ENCODE peak calls at places on chromosomes 6 and 20, in five cellular contexts. H, R, P, N and S are unnamed samples.

GRCh38 chr6:44388876-44389275 is 1.4 kb downstream of the CDC5L start:
- DNase-seq in H (no peak), R (no peak), P (no peak), N (no peak), S (no peak)

GRCh38 chr20:60053125-60053812 is 95.0 kb downstream of the CDH26 start:
- DNase-seq in H (no peak), R (no peak), P (peak), N (no peak), S (no peak)

GRCh38 chr6:138310294-138310693 is 67.4 kb upstream of the SMIM28 start:
- DNase-seq in H (no peak), R (no peak), P (no peak), N (no peak), S (no peak)

GRCh38 chr6:33112148-33112547 is 36.4 kb downstream of the HLA-DPB1 start:
- DNase-seq in H (peak), R (no peak), P (peak), N (no peak), S (no peak)

GRCh38 chr6:42539135-42539534 is 24.7 kb upstream of the UBR2 start:
- DNase-seq in H (no peak), R (no peak), P (no peak), N (no peak), S (no peak)

GRCh38 chr20:43920797-43921196 is 6.1 kb downstream of the TOX2 start:
- DNase-seq in H (no peak), R (peak), P (no peak), N (no peak), S (no peak)

GRCh38 chr6:150915868-150916267 is 50.4 kb downstream of the MTHFD1L start:
- DNase-seq in H (no peak), R (no peak), P (no peak), N (no peak), S (no peak)

GRCh38 chr6:150894935-150895686 is 29.6 kb downstream of the MTHFD1L start:
- DNase-seq in H (no peak), R (no peak), P (peak), N (no peak), S (no peak)

GRCh38 chr20:23856736-23857135 is 22.8 kb downstream of the CST5 start:
- DNase-seq in H (no peak), R (no peak), P (no peak), N (no peak), S (no peak)

GRCh38 chr6:134921276-134921979 is 28.5 kb downstream of the ALDH8A1 start:
- DNase-seq in H (no peak), R (no peak), P (no peak), N (no peak), S (no peak)

GRCh38 chr6:134920422-134920821 is 29.5 kb downstream of the ALDH8A1 start:
- DNase-seq in H (no peak), R (no peak), P (no peak), N (no peak), S (no peak)

GRCh38 chr6:134921980-134922313 is 28.0 kb downstream of the ALDH8A1 start:
- DNase-seq in H (no peak), R (no peak), P (no peak), N (no peak), S (no peak)

GRCh38 chr6:134918418-134918961 is 31.4 kb downstream of the ALDH8A1 start:
- DNase-seq in H (no peak), R (no peak), P (no peak), N (no peak), S (no peak)
- TF ChIP-seq CTCF in H (no peak), R (no peak), P (no peak), N (no peak), S (no peak)

DNA sequence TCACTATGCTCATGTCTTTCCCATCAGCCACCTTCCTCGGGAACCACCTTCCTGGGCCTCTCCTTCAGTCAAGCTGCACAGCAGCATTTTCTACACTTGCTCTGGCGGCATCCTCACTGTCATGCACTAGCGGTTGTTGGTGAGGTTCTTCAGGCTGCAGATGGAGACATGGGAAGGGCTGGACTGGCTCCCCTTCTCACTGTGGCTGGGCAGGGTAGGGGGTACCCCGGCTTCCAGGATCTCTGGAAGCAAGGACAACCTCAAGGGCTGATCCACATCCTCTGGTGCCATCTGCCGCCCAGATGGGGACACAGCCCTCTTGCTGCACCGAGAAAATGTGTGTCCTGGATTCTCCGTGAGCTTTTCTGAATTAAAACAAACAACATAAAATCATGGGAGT is 180.1 kb upstream of the RNF24 start:
- DNase-seq in H (no peak), R (peak), P (peak), N (no peak), S (peak)
- TF ChIP-seq CTCF in H (no peak), R (peak), P (peak), N (no peak), S (peak)

GRCh38 chr6:39642300-39642699 is 82.9 kb downstream of the KIF6 start:
- DNase-seq in H (no peak), R (no peak), P (no peak), N (no peak), S (no peak)

GRCh38 chr6:39646751-39647420 is 78.3 kb downstream of the KIF6 start:
- DNase-seq in H (no peak), R (no peak), P (no peak), N (no peak), S (no peak)
- TF ChIP-seq CTCF in H (no peak), R (no peak), P (no peak), N (no peak), S (no peak)

GRCh38 chr6:125074120-125074519 is 79.5 kb upstream of the TPD52L1 start:
- DNase-seq in H (no peak), R (no peak), P (no peak), N (no peak), S (no peak)
- TF ChIP-seq CTCF in H (no peak), R (no peak), P (no peak), N (no peak), S (no peak)